ENCODE peak calls at places on chromosomes 12 and 14, in five cellular contexts. J, S, M, H and T are unnamed samples.

GRCh38 chr12:123897221-123897620 is 75.4 kb downstream of the CCDC92 start:
- DNase-seq in J (no peak), S (no peak), M (no peak), H (no peak), T (no peak)

GRCh38 chr12:90909069-90909676 is 45.8 kb downstream of the CCER1 start:
- DNase-seq in J (no peak), S (peak; percentile 67), M (no peak), H (no peak), T (no peak)

GRCh38 chr14:22849212-22849819 is 12.9 kb downstream of the MMP14 start:
- DNase-seq in J (no peak), S (no peak), M (peak; percentile 87), H (peak; percentile 38), T (no peak)

GRCh38 chr12:89525002-89525823 is 617 bp upstream of the GALNT4 start:
- DNase-seq in J (peak; percentile 20), S (peak; percentile 74), M (peak; percentile 46), H (peak; percentile 52), T (peak; percentile 18)

GRCh38 chr14:31241450-31242114 is 34.0 kb upstream of the HECTD1 start:
- DNase-seq in J (no peak), S (no peak), M (no peak), H (no peak), T (no peak)

GRCh38 chr12:100529951-100530350 is 43.5 kb upstream of the GAS2L3 start:
- DNase-seq in J (no peak), S (no peak), M (no peak), H (no peak), T (no peak)

GRCh38 chr14:35197015-35197414 is 74.7 kb downstream of the PRORP start:
- DNase-seq in J (no peak), S (no peak), M (no peak), H (no peak), T (no peak)

GRCh38 chr12:83465632-83466031 is 778.9 kb downstream of the TMTC2 start:
- DNase-seq in J (no peak), S (peak; percentile 13), M (no peak), H (no peak), T (no peak)

GRCh38 chr12:16880864-16881285 is 274.9 kb upstream of the LMO3 start:
- DNase-seq in J (no peak), S (peak; percentile 8), M (no peak), H (peak; percentile 33), T (no peak)

GRCh38 chr12:7748774-7749296 is 1.7 kb upstream of the CLEC4C start:
- DNase-seq in J (no peak), S (no peak), M (no peak), H (no peak), T (no peak)

GRCh38 chr14:99541211-99541610 is 60.0 kb downstream of the CCNK start:
- DNase-seq in J (no peak), S (no peak), M (no peak), H (no peak), T (no peak)

GRCh38 chr14:92670177-92670576 is 78.2 kb downstream of the LGMN start:
- DNase-seq in J (no peak), S (no peak), M (no peak), H (no peak), T (no peak)

GRCh38 chr14:79581912-79582576 is 629.3 kb downstream of the DIO2 start:
- DNase-seq in J (no peak), S (no peak), M (no peak), H (no peak), T (no peak)

GRCh38 chr14:79580414-79580813 is 630.9 kb downstream of the DIO2 start:
- DNase-seq in J (no peak), S (no peak), M (no peak), H (no peak), T (no peak)

GRCh38 chr14:79578470-79578869 is 632.8 kb downstream of the DIO2 start:
- DNase-seq in J (no peak), S (no peak), M (no peak), H (no peak), T (no peak)

GRCh38 chr14:79583738-79584405 is 627.4 kb downstream of the DIO2 start:
- DNase-seq in J (no peak), S (no peak), M (no peak), H (no peak), T (no peak)

GRCh38 chr14:79580908-79581307 is 630.4 kb downstream of the DIO2 start:
- DNase-seq in J (no peak), S (no peak), M (no peak), H (no peak), T (no peak)
- H3K9me3 ChIP-seq in J (no peaks in the 10 kb centered on the region), S (no peaks in the 10 kb centered on the region), M (no peaks in the 10 kb centered on the region), H (no peaks in the 10 kb centered on the region), T (no peaks in the 10 kb centered on the region)

GRCh38 chr14:28298156-28298555 is 468.4 kb upstream of the FOXG1 start:
- DNase-seq in J (no peak), S (no peak), M (no peak), H (no peak), T (no peak)

GRCh38 chr14:28294834-28295440 is 471.6 kb upstream of the FOXG1 start:
- DNase-seq in J (no peak), S (peak; percentile 61), M (no peak), H (no peak), T (no peak)

GRCh38 chr14:28299227-28299626 is 467.4 kb upstream of the FOXG1 start:
- DNase-seq in J (no peak), S (no peak), M (no peak), H (no peak), T (no peak)

GRCh38 chr14:28300356-28300755 is 466.2 kb upstream of the FOXG1 start:
- DNase-seq in J (no peak), S (no peak), M (no peak), H (no peak), T (no peak)

GRCh38 chr14:28297559-28297958 is 469.0 kb upstream of the FOXG1 start:
- DNase-seq in J (no peak), S (no peak), M (no peak), H (no peak), T (no peak)
- H3K9me3 ChIP-seq in J (no peaks in the 10 kb centered on the region), S (no peaks in the 10 kb centered on the region), M (no peaks in the 10 kb centered on the region), H (peaks cover 16% of the 10 kb centered on the region), T (peaks cover 2% of the 10 kb centered on the region)

GRCh38 chr12:38153737-38154061 is 162.9 kb upstream of the ALG10B start:
- DNase-seq in J (no peak), S (no peak), M (no peak), H (no peak), T (no peak)

GRCh38 chr12:38154096-38155019 is 162.2 kb upstream of the ALG10B start:
- DNase-seq in J (no peak), S (no peak), M (no peak), H (no peak), T (no peak)

GRCh38 chr12:38156497-38157245 is 159.9 kb upstream of the ALG10B start:
- DNase-seq in J (no peak), S (no peak), M (no peak), H (no peak), T (no peak)

GRCh38 chr12:38155526-38156496 is 160.8 kb upstream of the ALG10B start:
- DNase-seq in J (no peak), S (no peak), M (no peak), H (no peak), T (no peak)

DNA sequence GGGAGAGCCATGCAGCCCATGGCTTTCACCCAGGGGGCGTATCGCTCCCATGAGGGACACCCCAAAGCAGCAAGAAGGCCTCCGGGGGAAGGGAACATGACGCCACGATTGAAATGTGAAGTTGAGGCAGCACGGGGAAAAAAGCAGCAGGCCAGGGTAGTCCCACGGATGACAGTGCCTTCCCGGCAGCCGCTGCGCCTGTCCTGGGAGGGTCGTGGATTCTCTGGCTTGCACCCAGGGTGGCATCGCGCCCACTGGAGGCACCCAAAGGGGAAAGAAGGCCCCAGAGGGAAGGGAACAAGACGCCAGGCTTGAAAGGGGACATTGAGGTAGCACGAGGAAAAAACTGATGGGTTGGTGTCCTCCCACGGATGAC is 161.6 kb upstream of the ALG10B start:
- DNase-seq in J (no peak), S (no peak), M (no peak), H (no peak), T (no peak)
- H3K9me3 ChIP-seq in J (no peaks in the 10 kb centered on the region), S (no peaks in the 10 kb centered on the region), M (no peaks in the 10 kb centered on the region), H (peaks cover 11% of the 10 kb centered on the region), T (no peaks in the 10 kb centered on the region)

DNA sequence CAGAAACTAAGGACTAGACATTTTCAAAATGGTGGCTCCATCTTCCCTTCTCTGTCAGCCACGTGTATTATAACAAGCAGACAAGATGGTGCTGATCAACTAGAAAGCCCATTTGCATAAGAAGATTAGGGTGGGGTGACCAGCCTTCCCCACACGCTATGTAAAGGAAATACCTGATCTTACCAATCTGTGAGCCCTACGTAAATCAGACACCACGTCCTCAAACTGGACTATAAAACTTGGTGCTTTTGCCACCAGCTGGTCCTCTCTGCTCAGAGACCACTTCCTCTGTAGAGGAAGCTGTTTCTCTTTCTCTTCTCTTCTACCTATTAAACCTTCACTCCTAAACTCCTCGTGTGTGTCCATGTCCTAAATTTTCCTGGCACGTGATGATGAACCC is 101.1 kb upstream of the PLEKHG7 start:
- DNase-seq in J (no peak), S (no peak), M (no peak), H (no peak), T (no peak)
- H3K9me3 ChIP-seq in J (no peaks in the 10 kb centered on the region), S (no peaks in the 10 kb centered on the region), M (no peaks in the 10 kb centered on the region), H (peaks cover 11% of the 10 kb centered on the region), T (no peaks in the 10 kb centered on the region)

DNA sequence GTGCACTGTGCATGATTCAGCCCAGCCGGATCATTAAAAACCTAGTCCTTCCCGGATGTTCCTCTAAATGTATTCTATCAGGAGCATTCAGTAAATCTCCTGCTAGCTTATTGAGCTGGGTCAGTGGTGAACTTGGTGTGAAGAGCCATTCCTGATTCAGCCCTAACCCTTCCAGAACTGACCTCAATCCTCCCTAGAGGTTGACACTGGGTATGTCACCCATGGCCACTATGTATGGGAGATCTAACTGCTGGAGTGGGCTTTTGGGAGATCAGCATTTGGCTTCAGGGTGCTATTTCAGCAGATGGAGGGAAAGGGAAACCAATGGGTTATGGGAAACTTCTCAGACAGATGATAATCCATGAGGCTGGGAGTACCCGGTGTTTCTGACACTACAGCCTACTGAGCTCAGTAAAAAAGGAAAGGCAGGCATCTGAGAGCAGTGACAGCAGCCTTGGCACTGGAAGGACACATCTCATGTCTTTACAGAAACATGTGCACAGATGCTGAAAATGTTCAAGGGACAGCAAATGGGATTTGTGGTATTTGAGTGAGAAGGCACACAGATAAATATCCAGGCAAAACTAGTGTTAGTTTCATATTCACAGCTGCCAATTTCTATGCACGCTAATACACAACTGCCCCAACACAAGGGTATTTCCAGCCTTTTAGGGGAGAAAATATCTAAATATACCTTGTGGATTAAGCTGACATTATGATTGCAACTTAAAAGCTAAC is 258.8 kb downstream of the DPF3 start:
- DNase-seq in J (no peak), S (no peak), M (no peak), H (no peak), T (no peak)
- H3K9me3 ChIP-seq in J (no peaks in the 10 kb centered on the region), S (no peaks in the 10 kb centered on the region), M (no peaks in the 10 kb centered on the region), H (peaks cover 11% of the 10 kb centered on the region), T (no peaks in the 10 kb centered on the region)

GRCh38 chr14:27318769-27319280 is 721.0 kb upstream of the NOVA1 start:
- DNase-seq in J (no peak), S (peak; percentile 6), M (no peak), H (no peak), T (no peak)
- H3K9me3 ChIP-seq in J (no peaks in the 10 kb centered on the region), S (no peaks in the 10 kb centered on the region), M (no peaks in the 10 kb centered on the region), H (peaks cover 1% of the 10 kb centered on the region), T (no peaks in the 10 kb centered on the region)